ENCODE peak calls at places on chromosomes 5 and 9, in seven cellular contexts. W is fibroblast of lung, A is C1 segment of cervical spinal cord, N is gastrocnemius medialis, H is ecto neural progenitor cell, Z is HT1080, R is tibial artery. V is an unnamed sample.

GRCh38 chr5:179459771-179460170 is 90.6 kb upstream of the RUFY1 start:
- DNase-seq in A (no peak), N (no peak), H (no peak), R (no peak), Z (no peak), W (no peak), V (no peak)

GRCh38 chr5:80705801-80706200 is 51.0 kb upstream of the DHFR start:
- DNase-seq in A (no peak), Z (no peak), R (no peak), W (peak), H (no peak), N (no peak), V (no peak)

GRCh38 chr9:89522261-89522978 is 24.5 kb upstream of the SEMA4D start:
- DNase-seq in R (peak), A (no peak), H (no peak), W (no peak), Z (peak), N (no peak), V (no peak)

GRCh38 chr5:98463676-98464075 is 309.8 kb upstream of the RGMB start:
- DNase-seq in N (no peak), H (no peak), A (no peak), W (no peak), Z (no peak), R (no peak), V (no peak)

GRCh38 chr9:37801287-37801850 is 772 bp downstream of the DCAF10 start:
- DNase-seq in A (no peak), N (no peak), H (no peak), Z (peak), R (peak), W (peak), V (peak)

GRCh38 chr9:124834586-124834985 is 18.7 kb upstream of the WDR38 start:
- DNase-seq in H (no peak), W (peak), N (no peak), Z (peak), A (no peak), R (no peak), V (peak)

GRCh38 chr5:75037106-75037505 is 15.3 kb downstream of the GCNT4 start:
- DNase-seq in Z (peak), A (no peak), W (peak), N (no peak), R (no peak), H (no peak), V (peak)

GRCh38 chr5:6827815-6828214 is 114.6 kb downstream of the TENT4A start:
- DNase-seq in R (no peak), Z (no peak), W (no peak), N (no peak), H (no peak), A (no peak), V (no peak)

GRCh38 chr9:107874591-107875374 is 385.2 kb upstream of the KLF4 start:
- DNase-seq in N (no peak), Z (no peak), H (no peak), W (no peak), R (no peak), A (no peak), V (no peak)

GRCh38 chr9:86034863-86035734 is 64.3 kb downstream of the GOLM1 start:
- DNase-seq in H (no peak), Z (peak), R (no peak), W (peak), N (no peak), A (no peak), V (peak)

GRCh38 chr5:72760259-72760658 is 56.2 kb upstream of the TNPO1 start:
- DNase-seq in W (peak), R (no peak), H (no peak), N (no peak), A (no peak), Z (peak), V (no peak)

GRCh38 chr5:3351581-3352442 is 243.8 kb upstream of the IRX1 start:
- DNase-seq in A (no peak), N (no peak), W (no peak), H (peak), R (no peak), Z (no peak), V (peak)

V was measured in islet precursor cell.